ENCODE peak calls at places on chromosomes 12 and 14, in five cellular contexts. V is stimulated activated CD4-positive, alpha-beta T cell treated with anti-CD3 and anti-CD28 coated beads, Interleukin-2, amount 100 ng/mL, for 48 hours; F is NCI-H1092; C is GOT3; U is GM13976. N is an unnamed sample.

GRCh38 chr14:93007225-93007997 is 84.5 kb downstream of the CHGA start:
- DNase-seq in V (no peak), F (no peak), C (peak), U (no peak), N (no peak)

GRCh38 chr12:26953447-26953846 is 15.2 kb downstream of the FGFR1OP2 start:
- DNase-seq in V (no peak), F (no peak), C (no peak), U (no peak), N (no peak)

GRCh38 chr12:85627584-85627983 is 208.6 kb downstream of the RASSF9 start:
- DNase-seq in V (no peak), F (no peak), C (no peak), U (no peak), N (no peak)

GRCh38 chr12:53324113-53324778 is 2.8 kb upstream of the AAAS start:
- DNase-seq in V (peak), F (no peak), C (no peak), U (peak), N (peak)

GRCh38 chr14:76186318-76187027 is 34.8 kb downstream of the GPATCH2L start:
- DNase-seq in V (no peak), F (no peak), C (no peak), U (peak), N (peak)

GRCh38 chr14:103334644-103335603 is 887 bp downstream of the EIF5 start:
- DNase-seq in V (peak), F (peak), C (peak), U (peak), N (peak)

GRCh38 chr14:48914921-48915320 is 671.3 kb downstream of the RPS29 start:
- DNase-seq in V (no peak), F (no peak), C (no peak), U (no peak), N (no peak)

GRCh38 chr14:37274652-37275051 is 76.9 kb downstream of the MIPOL1 start:
- DNase-seq in V (no peak), F (no peak), C (no peak), U (no peak), N (no peak)

GRCh38 chr14:70585221-70585620 is 15.2 kb downstream of the MED6 start:
- DNase-seq in V (peak), F (no peak), C (no peak), U (peak), N (no peak)

N was measured in GM06990.